ENCODE peak calls at places on chromosomes 7 and 10, in five cellular contexts. B, L, N, V and U are unnamed samples. For H3K9me3, the result is how much of the 10 kb centered on the place peaks cover.

GRCh38 chr10:129853236-129853946 is 110.7 kb downstream of the EBF3 start:
- DNase-seq in B (no peak), L (no peak), N (no peak), V (no peak), U (no peak)

GRCh38 chr10:22700489-22700888 is 13.9 kb downstream of the PIP4K2A start:
- DNase-seq in B (no peak), L (no peak), N (no peak), V (no peak), U (no peak)

GRCh38 chr7:32496052-32496813 is 944 bp downstream of the AVL9 start:
- DNase-seq in B (no peak), L (no peak), N (no peak), V (no peak), U (no peak)

GRCh38 chr10:65548046-65548445 is 1377.8 kb upstream of the LRRTM3 start:
- DNase-seq in B (no peak), L (no peak), N (no peak), V (no peak), U (no peak)

GRCh38 chr7:7564323-7564780 is 2.3 kb upstream of the MIOS start:
- DNase-seq in B (no peak), L (no peak), N (peak), V (no peak), U (no peak)

GRCh38 chr10:86687750-86688149 is 19.4 kb downstream of the LDB3 start:
- DNase-seq in B (no peak), L (no peak), N (peak), V (no peak), U (no peak)

GRCh38 chr10:62414359-62414758 is 40.2 kb downstream of the ZNF365 start:
- DNase-seq in B (no peak), L (no peak), N (no peak), V (no peak), U (no peak)

GRCh38 chr7:69349291-69349690 is 249.0 kb upstream of the AUTS2 start:
- DNase-seq in B (no peak), L (no peak), N (no peak), V (no peak), U (no peak)

GRCh38 chr7:27883726-27884125 is 143.8 kb downstream of the TAX1BP1 start:
- DNase-seq in B (no peak), L (no peak), N (peak), V (no peak), U (no peak)

GRCh38 chr10:29120216-29120615 is 168.7 kb upstream of the LYZL1 start:
- DNase-seq in B (no peak), L (no peak), N (peak), V (no peak), U (no peak)

GRCh38 chr7:46478046-46478445 is 557.0 kb upstream of the IGFBP3 start:
- DNase-seq in B (no peak), L (no peak), N (peak), V (no peak), U (no peak)

GRCh38 chr10:122019414-122019975 is 30.5 kb downstream of the TACC2 start:
- DNase-seq in B (peak), L (no peak), N (no peak), V (peak), U (no peak)

GRCh38 chr10:28922127-28922526 is 244.8 kb downstream of the BAMBI start:
- DNase-seq in B (no peak), L (no peak), N (peak), V (no peak), U (no peak)

GRCh38 chr10:3758491-3758970 is 26.5 kb downstream of the KLF6 start:
- DNase-seq in B (no peak), L (no peak), N (no peak), V (no peak), U (no peak)

GRCh38 chr7:19491821-19492452 is 216.9 kb downstream of the POLR1F start:
- DNase-seq in B (no peak), L (no peak), N (peak), V (no peak), U (no peak)

GRCh38 chr10:102678842-102679289 is 34.6 kb downstream of the TRIM8 start:
- DNase-seq in B (peak), L (no peak), N (peak), V (peak), U (no peak)

GRCh38 chr10:4450981-4451501 is 375.0 kb upstream of the AKR1E2 start:
- DNase-seq in B (no peak), L (no peak), N (peak), V (no peak), U (no peak)

GRCh38 chr7:155298288-155298833 is 683 bp downstream of the INSIG1 start:
- DNase-seq in B (no peak), L (no peak), N (no peak), V (no peak), U (peak)

GRCh38 chr10:17200035-17200884 is 1.2 kb downstream of the TRDMT1 start:
- DNase-seq in B (no peak), L (no peak), N (no peak), V (no peak), U (no peak)

GRCh38 chr10:18100664-18101063 is 39.6 kb upstream of the CACNB2 start:
- DNase-seq in B (no peak), L (no peak), N (no peak), V (no peak), U (no peak)

GRCh38 chr10:28806951-28807759 is 129.8 kb downstream of the BAMBI start:
- DNase-seq in B (no peak), L (no peak), N (no peak), V (no peak), U (no peak)

GRCh38 chr7:109402107-109402506 is 832.4 kb downstream of the DNAJB9 start:
- DNase-seq in B (no peak), L (no peak), N (no peak), V (no peak), U (no peak)

GRCh38 chr7:144670251-144670650 is 165.6 kb downstream of the TPK1 start:
- DNase-seq in B (no peak), L (no peak), N (no peak), V (no peak), U (no peak)

GRCh38 chr7:151240536-151240935 is 8.0 kb downstream of the SMARCD3 start:
- DNase-seq in B (no peak), L (no peak), N (no peak), V (no peak), U (no peak)

GRCh38 chr7:101936612-101937231 is 119.3 kb downstream of the CUX1 start:
- DNase-seq in B (peak), L (no peak), N (peak), V (peak), U (no peak)

GRCh38 chr7:79523426-79523825 is 70.0 kb upstream of the MAGI2 start:
- DNase-seq in B (no peak), L (no peak), N (no peak), V (no peak), U (no peak)

GRCh38 chr7:134992626-134993179 is 6.4 kb downstream of the AGBL3 start:
- DNase-seq in B (no peak), L (peak), N (peak), V (no peak), U (no peak)

GRCh38 chr10:7797582-7797981 is 9.6 kb downstream of the ATP5F1C start:
- DNase-seq in B (no peak), L (no peak), N (peak), V (peak), U (no peak)

GRCh38 chr10:22334414-22335203 is 10.7 kb upstream of the SPAG6 start:
- DNase-seq in B (peak), L (peak), N (no peak), V (peak), U (no peak)

GRCh38 chr7:158392251-158392650 is 195.4 kb downstream of the PTPRN2 start:
- DNase-seq in B (no peak), L (no peak), N (no peak), V (no peak), U (no peak)
- H3K9me3 ChIP-seq in B (under half), L (under half), N (under half), V (under half), U (under half)

GRCh38 chr7:63900394-63901203 is 98.0 kb upstream of the ZNF722 start:
- DNase-seq in B (no peak), L (peak), N (no peak), V (peak), U (peak)
- H3K9me3 ChIP-seq in B (under half), L (under half), N (under half), V (under half), U (under half)

DNA sequence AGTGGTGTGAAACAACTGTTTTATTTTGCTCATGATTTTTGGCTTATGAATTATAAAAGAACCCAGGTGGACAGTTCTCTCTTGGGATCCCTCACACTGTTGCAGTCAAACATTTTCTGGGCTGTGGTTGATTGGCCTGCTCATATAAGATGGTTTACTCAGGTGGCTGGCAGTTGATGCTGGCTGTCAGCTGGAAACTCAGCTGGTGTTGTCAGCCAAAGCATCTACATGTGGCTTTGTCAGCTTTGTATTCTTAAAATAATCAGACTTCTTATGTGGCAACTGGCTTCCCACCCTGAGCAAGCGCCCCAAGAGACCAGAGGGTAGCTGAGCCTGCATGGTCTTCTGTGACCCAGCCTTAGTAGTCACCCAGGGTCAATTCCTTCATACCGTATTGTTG is 534.7 kb downstream of the NRG3 start:
- DNase-seq in B (no peak), L (no peak), N (no peak), V (no peak), U (no peak)
- H3K9me3 ChIP-seq in B (under half), L (under half), N (under half), V (under half), U (under half)

GRCh38 chr7:63037242-63037641 is 961.4 kb upstream of the ZNF722 start:
- DNase-seq in B (no peak), L (no peak), N (no peak), V (no peak), U (no peak)
- H3K9me3 ChIP-seq in B (half or more), L (under half), N (under half), V (under half), U (under half)

DNA sequence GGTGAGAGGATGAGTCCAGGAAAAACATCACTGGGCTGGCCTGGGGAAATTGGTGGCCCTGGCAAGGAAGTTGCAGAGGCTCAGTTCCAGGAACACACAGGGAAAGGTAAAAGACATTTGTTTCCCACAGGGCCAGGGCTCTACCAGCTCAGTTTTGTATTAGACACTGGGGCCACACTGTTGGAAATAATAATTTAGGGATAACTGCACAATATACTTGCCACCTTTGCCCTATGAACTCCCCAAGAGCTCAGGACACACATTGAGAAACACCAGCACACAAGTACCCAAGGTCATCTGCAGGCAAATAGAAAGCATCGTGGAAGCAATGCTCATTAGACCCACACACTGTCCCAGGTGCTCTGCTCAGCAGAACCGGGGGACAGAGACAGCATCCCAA is 617.6 kb downstream of the PTPRN2 start:
- DNase-seq in B (no peak), L (no peak), N (no peak), V (no peak), U (no peak)
- H3K9me3 ChIP-seq in B (half or more), L (under half), N (under half), V (under half), U (under half)

GRCh38 chr10:133411523-133412380 is 12.7 kb downstream of the SPRN start:
- DNase-seq in B (no peak), L (no peak), N (peak), V (no peak), U (no peak)

GRCh38 chr10:133415752-133416151 is 8.7 kb downstream of the SPRN start:
- DNase-seq in B (no peak), L (no peak), N (no peak), V (no peak), U (no peak)

GRCh38 chr10:133412381-133412711 is 12.1 kb downstream of the SPRN start:
- DNase-seq in B (no peak), L (no peak), N (no peak), V (no peak), U (no peak)
- H3K9me3 ChIP-seq in B (under half), L (under half), N (under half), V (under half), U (under half)